ENCODE peak calls at places on chromosomes 13 and 19, in nine cellular contexts. R is neuronal stem cell, V is sigmoid colon, N is AG10803, B is GM12865, E is aorta, P is adipocyte, K is ascending aorta, J is thyroid gland. X is an unnamed sample.

GRCh38 chr19:5547881-5548280 is 19.9 kb downstream of the TINCR start:
- DNase-seq in E (no peak), K (no peak), P (peak), V (no peak), B (peak), R (no peak), J (no peak), N (peak), X (peak)

GRCh38 chr19:37594064-37594981 is at the start of the genes ZNF540 and ZNF571:
- DNase-seq in E (peak), P (peak), B (peak), V (peak), J (peak), N (peak), R (peak), K (peak), X (peak)

GRCh38 chr19:16836115-16836905 is 7.1 kb downstream of the SIN3B start:
- DNase-seq in J (no peak), R (no peak), K (no peak), V (no peak), N (no peak), B (peak), P (no peak), E (peak), X (peak)

GRCh38 chr13:101959016-101959415 is 442.8 kb downstream of the FGF14 start:
- DNase-seq in B (peak), R (no peak), N (no peak), J (no peak), E (no peak), V (no peak), P (no peak), K (no peak), X (no peak)

GRCh38 chr19:14369399-14370168 is 11.7 kb upstream of the ADGRE5 start:
- DNase-seq in N (peak), V (no peak), B (peak), P (peak), J (no peak), R (no peak), K (peak), E (peak), X (no peak)

GRCh38 chr19:35528218-35529038 is at the start of gene SBSN:
- DNase-seq in K (no peak), E (no peak), V (no peak), R (no peak), N (peak), P (peak), B (no peak), J (no peak), X (peak)

GRCh38 chr13:21825186-21825585 is 154.3 kb downstream of the FGF9 start:
- DNase-seq in P (no peak), J (no peak), R (no peak), B (no peak), E (no peak), K (no peak), V (no peak), N (no peak), X (no peak)

GRCh38 chr13:33322474-33322827 is 36.9 kb upstream of the STARD13 start:
- DNase-seq in K (peak), V (peak), E (peak), B (no peak), P (peak), N (peak), R (no peak), J (no peak), X (peak)

GRCh38 chr19:35309481-35310279 is 17.7 kb downstream of the MAG start:
- DNase-seq in V (no peak), K (no peak), N (no peak), B (no peak), R (no peak), P (no peak), E (no peak), J (peak), X (peak)

GRCh38 chr19:28397311-28397710 is 815.6 kb downstream of the UQCRFS1 start:
- DNase-seq in J (no peak), K (no peak), V (no peak), E (no peak), N (peak), P (no peak), R (no peak), B (no peak), X (no peak)

DNA sequence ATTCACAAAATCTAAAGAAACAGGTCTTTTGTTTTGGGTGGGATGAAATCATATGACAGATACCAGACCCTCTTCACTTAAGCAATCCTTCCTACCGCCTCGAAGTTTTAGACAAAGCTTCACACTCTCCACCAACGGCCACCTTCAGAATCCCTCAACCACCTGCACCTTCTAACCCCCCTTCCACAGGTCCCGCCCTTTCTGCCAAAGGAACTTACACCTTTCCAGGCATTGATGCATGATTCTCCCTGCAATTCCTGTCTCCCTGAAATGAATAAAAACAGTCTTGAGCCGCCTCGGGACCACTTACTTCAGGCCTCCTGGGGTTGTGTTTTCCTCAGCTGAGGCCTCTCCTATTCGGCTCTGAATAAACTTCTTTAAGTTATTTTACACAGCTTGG is 869 bp downstream of the ZNF433 start:
- DNase-seq in P (peak), J (peak), V (no peak), K (no peak), N (no peak), E (no peak), R (no peak), B (no peak), X (peak)
- H3K4me3 ChIP-seq in P (peak), J (peak), V (peak), K (peak), N (peak), E (peak), R (no peak), B (peak), X (peak)

DNA sequence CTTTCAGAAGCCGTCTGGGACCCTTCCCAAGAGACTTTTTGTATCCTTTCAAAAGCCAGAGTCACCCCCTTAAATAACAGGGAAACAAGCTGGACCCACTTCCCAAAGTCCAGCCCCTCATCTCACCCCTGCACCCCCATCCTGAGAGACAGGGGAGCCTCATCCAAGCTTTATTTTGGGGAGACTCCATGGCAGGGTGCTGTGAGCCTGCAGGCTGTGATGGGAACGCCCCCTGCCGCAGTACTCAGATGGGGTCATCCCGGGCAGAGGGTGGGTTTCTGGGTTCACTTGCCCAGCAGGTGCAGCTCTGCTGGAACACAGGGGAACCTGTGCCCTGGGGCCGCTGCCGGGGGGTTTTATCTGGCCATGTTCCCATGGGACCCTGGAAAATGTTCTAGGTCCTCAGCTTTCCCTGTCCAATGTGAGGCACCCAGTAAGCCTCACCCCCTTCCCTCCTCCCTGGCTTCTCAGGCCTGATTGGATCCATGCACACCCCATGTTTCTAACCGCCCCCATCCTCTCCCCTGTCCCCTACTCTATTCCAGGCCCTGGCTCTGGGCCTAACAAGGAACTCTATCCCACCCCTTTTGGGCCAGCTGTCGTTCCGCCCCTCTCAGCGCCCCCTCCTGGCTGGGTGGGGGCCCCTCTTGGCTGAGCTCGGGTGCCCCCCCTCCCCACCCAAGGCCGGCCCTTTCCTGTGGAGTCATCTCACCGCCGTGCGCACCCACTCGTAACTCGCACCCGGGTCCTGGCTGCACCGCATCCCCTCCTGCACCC is 1.0 kb downstream of the HIF3A start:
- DNase-seq in J (peak), V (peak), R (no peak), K (peak), B (no peak), N (no peak), E (peak), P (peak), X (peak)
- H3K4me3 ChIP-seq in J (peak), V (peak), R (no peak), K (peak), B (no peak), N (no peak), E (no peak), P (peak), X (peak)

GRCh38 chr19:1276620-1277007 is 1.3 kb downstream of the FAM174C start:
- DNase-seq in E (no peak), P (no peak), N (no peak), V (no peak), J (no peak), B (peak), R (no peak), K (no peak), X (no peak)
- H3K4me3 ChIP-seq in E (no peak), P (peak), N (peak), V (peak), J (peak), B (peak), R (no peak), K (peak), X (peak)

GRCh38 chr19:2722541-2723344 is 1.6 kb upstream of the DIRAS1 start:
- DNase-seq in K (peak), P (peak), E (peak), N (peak), J (peak), B (no peak), V (peak), R (no peak), X (peak)

GRCh38 chr19:2721570-2722540 is 683 bp upstream of the DIRAS1 start:
- DNase-seq in P (no peak), J (no peak), K (no peak), E (no peak), B (no peak), R (no peak), N (no peak), V (no peak), X (no peak)

GRCh38 chr19:2719910-2720776 is 1.0 kb downstream of the DIRAS1 start:
- DNase-seq in J (no peak), K (no peak), V (peak), N (peak), P (peak), E (no peak), R (no peak), B (no peak), X (peak)

GRCh38 chr19:2719232-2719735 is 1.9 kb downstream of the DIRAS1 start:
- DNase-seq in P (no peak), R (no peak), E (no peak), K (no peak), N (no peak), B (no peak), V (peak), J (no peak), X (no peak)

DNA sequence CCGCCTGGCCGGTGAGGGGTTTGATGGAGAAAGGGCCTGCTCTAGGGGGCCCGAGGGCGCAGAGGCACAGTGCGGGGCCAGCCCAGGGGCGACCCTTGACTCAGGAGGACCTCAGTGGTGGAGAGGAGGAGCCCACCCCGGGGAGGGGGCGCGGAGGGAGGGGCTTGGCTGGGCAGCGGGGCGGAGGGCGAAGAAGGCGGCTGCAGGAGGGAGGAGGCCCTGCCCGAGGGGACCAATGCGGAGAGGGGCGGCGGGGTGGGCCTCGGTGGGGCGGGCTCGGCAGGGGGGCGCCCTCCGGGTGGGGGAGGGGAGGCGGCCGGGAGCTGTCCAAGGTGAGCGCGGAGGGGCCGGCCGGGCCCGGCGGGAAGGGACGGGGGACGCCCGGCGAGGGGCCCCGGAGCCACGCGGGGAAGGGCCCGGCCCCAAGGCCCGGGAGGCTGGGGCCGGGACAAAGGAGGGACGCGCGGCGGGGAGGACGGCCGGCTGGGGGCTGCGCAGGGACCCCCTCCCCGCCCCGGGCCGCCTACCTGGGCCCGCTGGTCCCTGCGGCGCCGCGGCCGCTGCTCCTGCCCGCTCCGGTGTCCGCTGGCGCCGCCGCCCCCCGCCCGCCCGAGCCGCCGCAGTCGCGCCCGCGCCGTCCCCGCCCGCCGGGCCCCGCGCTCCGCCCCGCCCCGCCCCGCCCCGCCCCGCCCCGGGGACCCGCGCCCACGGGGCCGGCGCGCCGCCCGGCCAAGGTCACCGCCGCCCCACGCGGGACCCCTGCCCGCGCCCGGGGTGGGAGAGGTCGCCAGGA is at the start of gene DIRAS1:
- DNase-seq in V (peak), B (no peak), K (no peak), P (peak), N (no peak), E (no peak), R (no peak), J (no peak), X (no peak)
- H3K4me3 ChIP-seq in V (peak), B (no peak), K (peak), P (peak), N (peak), E (no peak), R (peak), J (peak), X (peak)

GRCh38 chr19:3368848-3369336 is 2.5 kb downstream of the NFIC start:
- DNase-seq in J (no peak), E (no peak), N (peak), R (no peak), B (peak), P (peak), V (no peak), K (no peak), X (peak)

GRCh38 chr19:3368441-3368795 is 2.0 kb downstream of the NFIC start:
- DNase-seq in J (no peak), N (no peak), E (no peak), K (no peak), P (no peak), B (no peak), V (no peak), R (no peak), X (no peak)

GRCh38 chr19:3370214-3370720 is 3.9 kb downstream of the NFIC start:
- DNase-seq in R (no peak), K (no peak), E (no peak), J (no peak), V (peak), B (no peak), N (no peak), P (no peak), X (peak)

GRCh38 chr19:3370728-3371591 is 4.6 kb downstream of the NFIC start:
- DNase-seq in B (peak), K (no peak), J (peak), R (no peak), N (no peak), P (no peak), V (no peak), E (no peak), X (no peak)

GRCh38 chr19:3369337-3370213 is 3.2 kb downstream of the NFIC start:
- DNase-seq in V (peak), P (peak), E (peak), R (no peak), B (peak), K (peak), J (peak), N (peak), X (peak)
- H3K4me3 ChIP-seq in V (peak), P (peak), E (peak), R (peak), B (peak), K (peak), J (peak), N (peak), X (peak)

DNA sequence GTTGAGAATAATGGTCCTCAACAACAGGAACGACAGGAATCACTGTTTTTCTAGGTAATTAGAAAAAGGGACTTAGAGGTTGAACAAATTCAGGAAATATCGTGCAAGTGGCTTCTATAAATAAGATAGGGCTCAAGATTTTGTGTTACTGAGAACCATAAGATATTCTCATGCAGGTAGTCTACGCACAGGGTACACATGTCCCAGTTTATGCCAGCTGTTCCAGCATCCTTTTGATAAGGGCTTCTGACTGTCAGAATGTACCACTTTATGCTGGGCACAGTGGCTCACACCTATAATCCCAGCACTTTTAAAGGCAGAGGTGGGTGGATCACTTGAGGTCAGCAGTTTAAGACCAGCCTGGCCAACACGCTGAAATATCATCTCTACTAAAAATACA is 32.1 kb downstream of the RBM26 start:
- DNase-seq in E (no peak), N (no peak), K (no peak), V (no peak), J (no peak), B (no peak), R (no peak), P (no peak), X (no peak)
- H3K4me3 ChIP-seq in E (no peak), N (no peak), K (no peak), V (no peak), J (no peak), B (no peak), R (no peak), P (no peak), X (no peak)

X was measured in choroid plexus epithelial cell.